ENCODE peak calls at places on chromosome 20, in six cellular contexts. I is Caco-2, Y is uterus, A is IMR-90, V is right cardiac atrium, H is endodermal cell. J is an unnamed sample. For H3K4me1, the result is how much of the 10 kb centered on the place peaks cover.

GRCh38 chr20:8943638-8944037 is 125.2 kb upstream of the PLCB4 start:
- DNase-seq in I (no peak), Y (no peak), A (no peak), V (no peak), H (no peak), J (no peak)

GRCh38 chr20:31677553-31678260 is 40.0 kb downstream of the COX4I2 start:
- DNase-seq in I (peak), Y (no peak), A (no peak), V (no peak), H (no peak), J (no peak)

GRCh38 chr20:37670426-37670825 is 23.4 kb upstream of the CTNNBL1 start:
- DNase-seq in I (no peak), Y (peak), A (no peak), V (peak), H (no peak), J (no peak)

GRCh38 chr20:57432874-57433491 is 41.8 kb downstream of the RBM38 start:
- DNase-seq in I (peak), Y (no peak), A (no peak), V (peak), H (no peak), J (peak)

GRCh38 chr20:57693670-57694329 is 16.0 kb downstream of the PMEPA1 start:
- DNase-seq in I (no peak), Y (no peak), A (no peak), V (peak), H (no peak), J (peak)

GRCh38 chr20:21682576-21682975 is 22.9 kb upstream of the PAX1 start:
- DNase-seq in I (no peak), Y (no peak), A (no peak), V (no peak), H (no peak), J (no peak)

GRCh38 chr20:34983995-34984735 is 28.5 kb downstream of the MYH7B start:
- DNase-seq in I (peak), Y (no peak), A (no peak), V (peak), H (no peak), J (no peak)

GRCh38 chr20:5612476-5613291 is 137.5 kb upstream of the SHLD1 start:
- DNase-seq in I (no peak), Y (no peak), A (peak), V (peak), H (no peak), J (no peak)

GRCh38 chr20:13739726-13740649 is 44.7 kb downstream of the ESF1 start:
- DNase-seq in I (no peak), Y (no peak), A (no peak), V (no peak), H (no peak), J (no peak)

GRCh38 chr20:15143478-15143877 is 806.1 kb upstream of the FLRT3 start:
- DNase-seq in I (no peak), Y (no peak), A (no peak), V (no peak), H (no peak), J (no peak)

GRCh38 chr20:21944227-21944626 is 238.8 kb downstream of the PAX1 start:
- DNase-seq in I (no peak), Y (no peak), A (no peak), V (no peak), H (no peak), J (no peak)

GRCh38 chr20:49122920-49123319 is 65.2 kb downstream of the STAU1 start:
- DNase-seq in I (no peak), Y (no peak), A (no peak), V (no peak), H (no peak), J (no peak)

GRCh38 chr20:33660035-33660684 is 2.0 kb upstream of the C20orf144 start:
- DNase-seq in I (peak), Y (peak), A (no peak), V (peak), H (no peak), J (no peak)

GRCh38 chr20:37573626-37574198 is 46.0 kb upstream of the BLCAP start:
- DNase-seq in I (peak), Y (no peak), A (no peak), V (no peak), H (no peak), J (no peak)

GRCh38 chr20:17558154-17558940 is 11.5 kb upstream of the DSTN start:
- DNase-seq in I (no peak), Y (peak), A (peak), V (peak), H (peak), J (no peak)

GRCh38 chr20:10239954-10240353 is 21.3 kb downstream of the SNAP25 start:
- DNase-seq in I (no peak), Y (no peak), A (peak), V (no peak), H (no peak), J (no peak)

GRCh38 chr20:20367681-20368413 is at the start of gene INSM1:
- DNase-seq in I (no peak), Y (no peak), A (no peak), V (no peak), H (peak), J (no peak)

GRCh38 chr20:45462711-45463110 is 6.8 kb upstream of the WFDC2 start:
- DNase-seq in I (no peak), Y (no peak), A (no peak), V (no peak), H (no peak), J (no peak)

GRCh38 chr20:15862178-15862577 is 711.1 kb downstream of the KIF16B start:
- DNase-seq in I (no peak), Y (no peak), A (no peak), V (no peak), H (no peak), J (no peak)

GRCh38 chr20:33673411-33674293 is 576 bp downstream of the NECAB3 start:
- DNase-seq in I (peak), Y (peak), A (peak), V (peak), H (peak), J (no peak)

GRCh38 chr20:12201289-12201991 is 283.7 kb downstream of the BTBD3 start:
- DNase-seq in I (no peak), Y (no peak), A (peak), V (no peak), H (no peak), J (no peak)

GRCh38 chr20:46056970-46057855 is 28.2 kb downstream of the SLC12A5 start:
- DNase-seq in I (no peak), Y (peak), A (peak), V (peak), H (peak), J (no peak)

GRCh38 chr20:51567622-51568021 is 25.1 kb upstream of the NFATC2 start:
- DNase-seq in I (no peak), Y (no peak), A (no peak), V (no peak), H (no peak), J (no peak)

GRCh38 chr20:50528129-50528528 is 17.9 kb downstream of the PTPN1 start:
- DNase-seq in I (no peak), Y (no peak), A (no peak), V (no peak), H (no peak), J (no peak)

GRCh38 chr20:50526403-50526989 is 16.3 kb downstream of the PTPN1 start:
- DNase-seq in I (no peak), Y (no peak), A (peak), V (no peak), H (no peak), J (no peak)

GRCh38 chr20:50532231-50532630 is 22.0 kb downstream of the PTPN1 start:
- DNase-seq in I (no peak), Y (no peak), A (no peak), V (no peak), H (no peak), J (no peak)

GRCh38 chr20:50527068-50527605 is 17.0 kb downstream of the PTPN1 start:
- DNase-seq in I (no peak), Y (no peak), A (peak), V (no peak), H (no peak), J (no peak)

DNA sequence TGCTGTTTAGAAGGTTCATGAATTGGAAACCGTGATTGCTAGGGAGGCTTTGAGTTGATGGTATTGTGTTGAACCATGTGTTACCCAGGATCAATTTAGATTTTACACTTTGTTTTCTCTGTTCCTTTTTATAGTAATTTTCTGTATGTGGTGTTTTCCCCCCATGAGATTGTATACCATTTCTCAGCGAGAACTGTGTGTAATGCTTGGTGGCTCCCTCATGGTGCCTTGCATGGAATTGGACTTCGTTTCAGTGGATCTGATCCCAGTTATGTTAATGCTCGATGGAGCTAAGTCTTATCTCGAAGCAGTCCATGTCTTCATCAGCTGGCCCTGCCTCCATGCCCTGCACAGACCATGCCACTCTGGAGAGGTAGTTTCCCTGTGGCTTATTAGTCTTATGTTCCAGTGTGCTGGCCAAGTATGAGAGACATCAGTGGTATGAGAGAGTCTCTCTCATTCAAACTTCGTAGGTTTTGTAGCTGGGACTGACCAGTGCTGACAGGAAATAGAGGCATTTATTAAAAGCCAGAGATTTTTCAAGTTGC is 18.7 kb downstream of the PTPN1 start:
- DNase-seq in I (no peak), Y (no peak), A (peak), V (no peak), H (no peak), J (no peak)
- H3K4me1 ChIP-seq in I (under half), Y (under half), A (under half), V (under half), H (under half), J (under half)

GRCh38 chr20:1121439-1121838 is 3.0 kb downstream of the PSMF1 start:
- DNase-seq in I (no peak), Y (no peak), A (no peak), V (no peak), H (no peak), J (no peak)
- H3K4me3 ChIP-seq in I (no peak), Y (no peak), A (no peak), V (no peak), H (peak), J (peak)

GRCh38 chr20:4134861-4135379 is 119.6 kb upstream of the RNF24 start:
- DNase-seq in I (no peak), Y (no peak), A (no peak), V (no peak), H (peak), J (no peak)

GRCh38 chr20:4136967-4137334 is 121.6 kb upstream of the RNF24 start:
- DNase-seq in I (no peak), Y (no peak), A (no peak), V (no peak), H (no peak), J (no peak)

GRCh38 chr20:4136078-4136966 is 121.0 kb upstream of the RNF24 start:
- DNase-seq in I (no peak), Y (no peak), A (peak), V (no peak), H (peak), J (no peak)

GRCh38 chr20:4134355-4134834 is 119.0 kb upstream of the RNF24 start:
- DNase-seq in I (no peak), Y (no peak), A (no peak), V (no peak), H (no peak), J (no peak)

DNA sequence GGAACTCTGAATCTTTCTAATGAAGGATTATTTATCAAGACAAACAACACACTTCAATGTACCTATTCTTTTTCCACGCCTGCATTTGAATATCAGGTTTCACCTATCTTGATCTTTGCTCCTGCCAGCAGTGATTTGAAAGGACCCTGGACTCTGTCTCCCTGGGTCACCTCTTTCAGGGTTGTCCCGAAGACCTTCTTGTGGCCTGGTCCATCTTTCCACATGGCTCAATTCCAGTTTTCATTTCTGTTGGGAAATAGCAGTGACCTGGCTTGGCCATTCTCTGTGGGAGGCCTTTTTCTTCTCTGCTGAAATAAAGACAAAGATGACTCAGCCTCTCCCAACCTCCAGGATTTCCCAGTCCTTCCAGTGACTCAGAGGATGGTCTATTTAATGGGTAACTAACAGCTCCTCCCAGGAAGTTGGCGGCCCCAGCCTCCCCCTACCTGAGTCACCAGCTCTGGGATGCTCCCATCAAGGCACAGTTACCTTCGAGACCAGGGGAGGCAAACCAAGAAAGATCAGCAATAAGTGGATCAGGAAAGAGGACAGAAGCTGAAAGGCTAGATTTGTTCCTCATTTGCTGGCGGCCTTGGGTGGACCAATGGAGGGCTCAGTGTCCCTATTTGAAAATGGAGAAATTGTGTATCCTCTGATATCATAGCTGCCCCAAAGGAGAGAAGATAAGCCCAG is 120.2 kb upstream of the RNF24 start:
- DNase-seq in I (peak), Y (peak), A (peak), V (no peak), H (peak), J (no peak)
- H3K4me1 ChIP-seq in I (under half), Y (under half), A (under half), V (under half), H (under half), J (under half)

DNA sequence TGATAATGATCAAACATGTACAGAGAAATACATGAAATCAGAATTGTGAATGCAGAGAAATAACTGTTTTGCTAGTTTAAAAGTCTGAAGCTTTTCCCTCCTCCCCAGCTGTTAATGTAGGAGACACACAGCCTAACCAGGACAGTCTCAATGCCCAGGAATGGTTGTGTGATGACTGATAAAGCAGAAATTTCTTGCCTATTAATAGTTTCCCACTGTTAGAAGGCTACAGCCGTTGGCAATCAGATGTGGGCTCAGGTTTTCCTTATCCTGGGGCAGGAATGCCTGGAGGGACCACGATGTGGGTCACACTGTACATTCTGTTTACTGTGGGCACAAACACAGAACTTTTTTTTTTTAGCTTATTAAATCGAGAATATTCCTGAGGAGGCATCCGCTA is 1.9 kb downstream of the PPP1R3D start:
- DNase-seq in I (no peak), Y (no peak), A (peak), V (no peak), H (no peak), J (no peak)
- H3K4me3 ChIP-seq in I (no peak), Y (no peak), A (no peak), V (no peak), H (no peak), J (peak)

DNA sequence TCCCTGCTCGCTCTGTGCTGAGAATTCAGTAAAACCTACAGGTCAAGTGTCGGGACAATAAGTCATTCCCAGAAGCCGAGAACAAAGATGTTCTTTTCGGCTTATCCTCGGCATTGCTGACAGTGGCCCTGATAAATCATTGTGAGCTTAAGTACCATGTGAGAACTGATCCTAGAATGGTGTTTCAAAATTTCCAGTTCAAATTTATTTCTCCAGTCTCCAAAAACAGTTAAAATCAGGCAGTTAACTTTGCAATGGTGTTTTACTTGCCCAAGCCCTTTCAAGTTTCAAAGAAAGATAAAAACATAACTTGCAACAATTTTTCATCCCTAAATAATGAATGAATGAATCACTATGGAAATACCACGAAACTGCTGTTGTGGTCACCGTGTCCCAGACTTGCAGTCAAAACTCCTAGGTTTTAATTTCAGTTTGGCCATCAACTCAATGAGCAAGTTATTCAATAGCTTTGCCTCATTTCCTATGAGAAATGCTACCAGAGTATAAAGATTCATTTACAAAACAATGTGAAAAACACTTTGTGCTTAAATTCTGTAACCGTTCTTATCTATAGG is 4.3 kb downstream of the ATP5F1E start:
- DNase-seq in I (no peak), Y (no peak), A (peak), V (no peak), H (no peak), J (no peak)
- H3K4me1 ChIP-seq in I (under half), Y (under half), A (under half), V (under half), H (under half), J (under half)